ENCODE peak calls at places on chromosomes 2 and 18, in nine cellular contexts. V is fibroblast of lung, D is right cardiac atrium, T is Peyer's patch, C is OCI-LY7, X is esophagus squamous epithelium, N is tibial artery, F is IMR-90, S is neural progenitor cell. L is an unnamed sample.

GRCh38 chr2:16107246-16107645 is 166.9 kb downstream of the MYCN start:
- DNase-seq in X (no peak), F (no peak), T (no peak), V (no peak), S (no peak), C (no peak), N (no peak), D (no peak), L (no peak)

GRCh38 chr2:196987654-196988364 is 61.3 kb upstream of the PGAP1 start:
- DNase-seq in F (peak; percentile 98), C (peak; percentile 8), S (peak; percentile 6), X (no peak), N (no peak), V (peak; percentile 98), D (no peak), T (peak; percentile 55), L (no peak)

GRCh38 chr2:167943877-167944276 is 303.5 kb downstream of the STK39 start:
- DNase-seq in V (peak; percentile 45), C (no peak), F (peak; percentile 20), X (no peak), T (no peak), S (no peak), D (no peak), N (no peak), L (no peak)

GRCh38 chr2:39981877-39982276 is 202.8 kb upstream of the THUMPD2 start:
- DNase-seq in N (no peak), D (no peak), C (no peak), S (no peak), F (no peak), V (no peak), T (no peak), X (no peak), L (no peak)

GRCh38 chr2:3493610-3493997 is 25.7 kb downstream of the ADI1 start:
- DNase-seq in N (peak; percentile 83), S (peak; percentile 57), T (no peak), V (peak; percentile 82), D (peak; percentile 63), C (no peak), X (no peak), F (peak; percentile 75), L (no peak)

GRCh38 chr2:84231474-84231873 is 227.6 kb downstream of the SUCLG1 start:
- DNase-seq in N (no peak), X (no peak), C (no peak), D (no peak), F (no peak), V (no peak), T (no peak), S (no peak), L (no peak)

GRCh38 chr18:14949800-14950415 is 201.9 kb downstream of the ANKRD30B start:
- DNase-seq in X (no peak), C (no peak), D (no peak), F (no peak), V (no peak), S (no peak), N (no peak), T (no peak), L (no peak)

GRCh38 chr2:204150695-204151240 is 214.2 kb downstream of the ICOS start:
- DNase-seq in C (no peak), S (no peak), V (no peak), T (no peak), D (no peak), F (no peak), N (no peak), X (no peak), L (no peak)

GRCh38 chr2:235230809-235231601 is 262.8 kb upstream of the AGAP1 start:
- DNase-seq in C (no peak), S (no peak), X (no peak), D (peak; percentile 46), F (no peak), N (no peak), V (peak; percentile 55), T (no peak), L (no peak)

GRCh38 chr2:135048122-135048521 is 875 bp upstream of the MAP3K19 start:
- DNase-seq in V (no peak), D (no peak), S (no peak), T (no peak), N (no peak), X (no peak), F (no peak), C (no peak), L (no peak)

GRCh38 chr2:64854773-64855237 is 134.4 kb upstream of the SLC1A4 start:
- DNase-seq in S (no peak), T (peak; percentile 49), X (no peak), V (no peak), D (peak; percentile 43), N (peak; percentile 72), C (no peak), F (peak; percentile 64), L (no peak)

GRCh38 chr2:47639469-47639868 is 143.5 kb upstream of the MSH6 start:
- DNase-seq in N (no peak), C (no peak), S (no peak), V (no peak), X (no peak), T (peak; percentile 2), F (no peak), D (no peak), L (no peak)

GRCh38 chr2:237552911-237553310 is 13.5 kb upstream of the PRLH start:
- DNase-seq in X (no peak), D (no peak), S (no peak), V (no peak), F (no peak), C (no peak), T (no peak), N (no peak), L (no peak)

GRCh38 chr2:43188561-43189386 is 37.6 kb downstream of the ZFP36L2 start:
- DNase-seq in V (no peak), N (no peak), T (no peak), S (no peak), X (no peak), C (no peak), D (no peak), F (no peak), L (no peak)

GRCh38 chr2:207135340-207135739 is 30.4 kb downstream of the KLF7 start:
- DNase-seq in D (no peak), T (no peak), V (peak; percentile 35), N (no peak), F (peak; percentile 56), S (no peak), C (no peak), X (no peak), L (no peak)

GRCh38 chr2:241788572-241788971 is 11.9 kb downstream of the GAL3ST2 start:
- DNase-seq in V (no peak), X (no peak), S (no peak), F (no peak), C (peak; percentile 23), N (no peak), T (no peak), D (no peak), L (no peak)

GRCh38 chr2:175111200-175111657 is 56.8 kb downstream of the ATF2 start:
- DNase-seq in C (peak; percentile 57), V (peak; percentile 68), D (no peak), S (peak; percentile 33), F (peak; percentile 49), T (no peak), N (no peak), X (no peak), L (peak; percentile 8)

GRCh38 chr2:144515694-144516416 is 4.1 kb downstream of the ZEB2 start:
- DNase-seq in C (peak; percentile 44), T (peak; percentile 66), N (peak; percentile 77), X (no peak), D (peak; percentile 56), F (no peak), S (peak; percentile 66), V (peak; percentile 75), L (no peak)

GRCh38 chr2:32289165-32290054 is 11.7 kb downstream of the YIPF4 start:
- DNase-seq in X (no peak), N (no peak), V (peak; percentile 91), C (no peak), D (no peak), S (no peak), F (peak; percentile 86), T (no peak), L (no peak)

GRCh38 chr18:65762556-65762955 is 11.7 kb downstream of the CDH7 start:
- DNase-seq in V (no peak), C (no peak), X (no peak), T (no peak), D (no peak), S (no peak), F (no peak), N (no peak), L (no peak)

DNA sequence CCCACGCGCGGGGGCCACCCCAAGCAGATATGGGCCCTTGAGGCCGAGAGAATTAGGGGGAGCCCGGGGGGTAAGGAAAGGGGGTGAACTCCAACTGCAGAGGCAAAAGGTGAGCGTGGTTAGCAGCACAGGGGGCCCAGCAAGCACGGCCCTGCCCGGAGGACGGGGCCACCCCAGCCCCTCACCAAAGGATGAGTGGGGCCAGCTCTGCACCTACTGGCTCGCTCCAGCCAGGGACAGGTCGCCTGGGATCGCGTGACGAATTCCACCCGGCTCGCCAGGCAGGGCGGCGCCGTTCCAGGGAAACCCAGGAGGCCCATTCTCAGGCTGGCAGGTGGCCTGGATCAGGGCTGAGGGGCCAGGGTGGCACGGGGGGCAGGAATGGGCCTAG is 38.6 kb downstream of the BIN1 start:
- DNase-seq in N (no peak), D (no peak), T (no peak), C (no peak), X (no peak), F (no peak), V (no peak), S (no peak), L (no peak)
- H3K4me1 ChIP-seq in N (peaks cover 15% of the 10 kb centered on the region), D (peaks cover 3% of the 10 kb centered on the region), T (peaks cover 32% of the 10 kb centered on the region), C (no peaks in the 10 kb centered on the region), X (peaks cover 42% of the 10 kb centered on the region), F (peaks cover 16% of the 10 kb centered on the region), V (peaks cover 14% of the 10 kb centered on the region), S (no peaks in the 10 kb centered on the region), L (peaks cover 37% of the 10 kb centered on the region)

DNA sequence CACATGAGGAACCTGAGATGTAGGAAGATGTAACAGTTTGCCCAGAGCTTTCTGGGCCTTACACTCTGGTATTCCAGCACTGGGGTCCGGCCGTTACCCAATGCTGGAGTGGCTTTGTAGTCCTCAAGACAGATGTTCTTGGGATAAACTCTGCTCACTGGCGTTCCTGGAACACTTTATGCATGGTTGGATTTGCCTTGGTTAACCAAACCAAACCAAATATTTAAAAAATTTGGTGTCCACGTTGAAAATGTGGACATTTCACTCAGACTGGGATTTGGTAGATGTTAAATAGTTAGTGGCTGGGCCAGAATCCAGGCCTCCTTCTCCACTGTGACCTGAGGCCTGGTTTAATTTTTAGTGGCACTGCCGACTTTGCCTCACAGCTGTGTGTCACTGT is 81.5 kb downstream of the ACOXL start:
- DNase-seq in C (no peak), V (no peak), S (no peak), D (no peak), T (no peak), F (no peak), N (no peak), X (no peak), L (no peak)
- H3K4me1 ChIP-seq in C (peaks cover 12% of the 10 kb centered on the region), V (no peaks in the 10 kb centered on the region), S (peaks cover 2% of the 10 kb centered on the region), D (no peaks in the 10 kb centered on the region), T (no peaks in the 10 kb centered on the region), F (no peaks in the 10 kb centered on the region), N (no peaks in the 10 kb centered on the region), X (peaks cover 3% of the 10 kb centered on the region), L (peaks cover 2% of the 10 kb centered on the region)

GRCh38 chr2:131105156-131105949 is at the start of gene PLEKHB2:
- DNase-seq in S (peak; percentile 94), X (peak; percentile 35), V (peak; percentile 88), F (peak; percentile 86), T (peak; percentile 97), D (peak; percentile 92), N (peak; percentile 95), C (peak; percentile 92), L (peak; percentile 87)
- H3K4me1 ChIP-seq in S (peaks cover 17% of the 10 kb centered on the region), X (peaks cover 24% of the 10 kb centered on the region), V (peaks cover 9% of the 10 kb centered on the region), F (peaks cover 5% of the 10 kb centered on the region), T (peaks cover 23% of the 10 kb centered on the region), D (peaks cover 5% of the 10 kb centered on the region), N (peaks cover 11% of the 10 kb centered on the region), C (peaks cover 21% of the 10 kb centered on the region), L (peaks cover 2% of the 10 kb centered on the region)

GRCh38 chr18:48838166-48838775 is 112.5 kb downstream of the SMAD7 start:
- DNase-seq in T (no peak), F (no peak), C (no peak), X (no peak), D (peak; percentile 2), S (no peak), N (peak; percentile 46), V (no peak), L (no peak)
- H3K4me1 ChIP-seq in T (peaks cover 25% of the 10 kb centered on the region), F (peaks cover 34% of the 10 kb centered on the region), C (peaks cover 48% of the 10 kb centered on the region), X (peaks cover 65% of the 10 kb centered on the region), D (peaks cover 17% of the 10 kb centered on the region), S (peaks cover 30% of the 10 kb centered on the region), N (peaks cover 69% of the 10 kb centered on the region), V (peaks cover 15% of the 10 kb centered on the region), L (peaks cover 23% of the 10 kb centered on the region)

L was measured in NT2/D1.